ENCODE peak calls at places on chromosomes 2 and 18, in six cellular contexts. S is AG04449, T is Peyer's patch, W is AG04450, P is fibroblast of pulmonary artery, G is colonic mucosa. Z is an unnamed sample.

GRCh38 chr2:4340536-4340935 is 637.2 kb downstream of the DCDC2C start:
- DNase-seq in W (no peak), P (no peak), T (no peak), G (no peak), S (no peak), Z (no peak)

GRCh38 chr2:234988491-234988890 is 36.7 kb downstream of the SH3BP4 start:
- DNase-seq in W (no peak), T (no peak), S (no peak), P (no peak), G (no peak), Z (no peak)

GRCh38 chr2:133574186-133574585 is 5.9 kb upstream of the NCKAP5 start:
- DNase-seq in S (no peak), P (no peak), W (no peak), T (no peak), G (no peak), Z (no peak)

GRCh38 chr2:129915303-129915840 is 64.1 kb upstream of the RAB6C start:
- DNase-seq in P (no peak), W (no peak), T (no peak), G (peak), S (no peak), Z (peak)

GRCh38 chr18:23958036-23958435 is 56.5 kb upstream of the TTC39C start:
- DNase-seq in S (no peak), P (peak), W (no peak), G (no peak), T (peak), Z (peak)

GRCh38 chr18:21053127-21053526 is 58.5 kb downstream of the ROCK1 start:
- DNase-seq in G (no peak), S (peak), W (peak), T (no peak), P (peak), Z (no peak)

GRCh38 chr2:9708683-9709538 is 78.1 kb upstream of the YWHAQ start:
- DNase-seq in G (no peak), P (no peak), T (no peak), S (no peak), W (no peak), Z (no peak)

GRCh38 chr18:61635901-61636528 is 256.8 kb downstream of the RNF152 start:
- DNase-seq in T (peak), G (peak), P (peak), S (peak), W (peak), Z (peak)

GRCh38 chr18:13808294-13809024 is 15.5 kb upstream of the MC5R start:
- DNase-seq in S (no peak), G (no peak), W (no peak), P (no peak), T (no peak), Z (no peak)

GRCh38 chr18:13811993-13812392 is 12.0 kb upstream of the MC5R start:
- DNase-seq in W (no peak), T (no peak), G (no peak), P (no peak), S (no peak), Z (no peak)

GRCh38 chr18:13809521-13810252 is 14.3 kb upstream of the MC5R start:
- DNase-seq in W (no peak), S (no peak), P (no peak), T (no peak), G (peak), Z (no peak)

GRCh38 chr18:13810950-13811485 is 12.9 kb upstream of the MC5R start:
- DNase-seq in S (no peak), T (no peak), G (no peak), W (no peak), P (no peak), Z (no peak)

GRCh38 chr18:13809025-13809384 is 14.9 kb upstream of the MC5R start:
- DNase-seq in T (peak), P (no peak), W (no peak), S (no peak), G (peak), Z (peak)
- TF ChIP-seq CTCF in T (no peak), P (no peak), W (no peak), S (no peak), G (no peak), Z (no peak)

GRCh38 chr2:64021578-64021977 is 2.4 kb upstream of the VPS54 start:
- DNase-seq in P (peak), G (no peak), T (no peak), W (no peak), S (no peak), Z (no peak)

GRCh38 chr2:64017811-64018714 is 1.2 kb downstream of the VPS54 start:
- DNase-seq in T (no peak), S (no peak), G (peak), P (peak), W (no peak), Z (no peak)

GRCh38 chr2:64019975-64020281 is 700 bp upstream of the VPS54 start:
- DNase-seq in P (no peak), S (no peak), G (no peak), T (no peak), W (no peak), Z (no peak)

GRCh38 chr2:64018715-64019082 is 529 bp downstream of the VPS54 start:
- DNase-seq in S (no peak), W (no peak), T (peak), P (peak), G (peak), Z (no peak)

DNA sequence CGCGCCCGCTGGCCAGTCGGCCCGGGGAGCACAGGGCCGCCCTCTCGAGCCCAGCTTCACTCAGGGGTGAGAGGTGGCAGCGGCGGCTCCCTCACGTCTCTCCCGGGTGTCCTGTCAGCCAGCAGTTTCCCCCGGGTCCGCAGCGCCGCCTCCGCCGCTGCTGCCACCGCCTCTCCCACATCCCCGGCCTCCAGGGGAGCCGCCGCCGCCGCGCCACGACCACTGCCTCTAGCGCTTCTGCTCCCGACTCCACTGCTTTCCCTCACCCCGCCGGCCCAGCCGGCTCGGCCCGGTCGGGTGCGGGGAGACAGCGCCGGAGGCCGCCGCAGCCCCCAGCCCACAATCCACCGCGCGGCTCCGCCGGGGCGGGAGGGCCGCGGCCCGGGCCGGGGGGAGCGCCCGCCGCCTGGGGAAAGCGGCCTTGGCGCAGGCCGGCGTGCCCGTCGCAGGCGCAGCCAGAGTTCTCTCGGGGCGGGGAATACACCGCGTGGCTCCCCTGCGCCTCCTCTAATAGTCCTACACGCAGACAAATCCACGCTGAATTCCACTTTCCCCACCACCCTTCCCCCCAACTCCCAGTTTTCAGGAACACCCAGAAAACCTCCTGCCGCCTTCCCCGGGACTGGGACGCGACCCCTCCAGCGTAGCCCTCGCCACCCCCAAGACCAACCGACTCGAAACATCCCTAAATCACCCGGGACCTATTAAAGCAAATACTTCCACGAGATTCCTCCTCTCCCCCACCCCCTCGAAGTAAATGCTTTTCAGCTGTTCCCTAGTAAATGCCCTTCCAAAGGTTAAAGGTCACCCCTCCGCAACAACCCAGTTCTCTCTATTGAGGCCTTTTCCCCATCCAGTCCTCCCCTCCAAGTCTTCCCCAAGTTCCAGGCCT is at the start of gene VPS54:
- DNase-seq in S (no peak), T (peak), P (peak), W (no peak), G (peak), Z (peak)
- TF ChIP-seq CTCF in S (no peak), T (no peak), P (no peak), W (no peak), G (no peak), Z (no peak)

DNA sequence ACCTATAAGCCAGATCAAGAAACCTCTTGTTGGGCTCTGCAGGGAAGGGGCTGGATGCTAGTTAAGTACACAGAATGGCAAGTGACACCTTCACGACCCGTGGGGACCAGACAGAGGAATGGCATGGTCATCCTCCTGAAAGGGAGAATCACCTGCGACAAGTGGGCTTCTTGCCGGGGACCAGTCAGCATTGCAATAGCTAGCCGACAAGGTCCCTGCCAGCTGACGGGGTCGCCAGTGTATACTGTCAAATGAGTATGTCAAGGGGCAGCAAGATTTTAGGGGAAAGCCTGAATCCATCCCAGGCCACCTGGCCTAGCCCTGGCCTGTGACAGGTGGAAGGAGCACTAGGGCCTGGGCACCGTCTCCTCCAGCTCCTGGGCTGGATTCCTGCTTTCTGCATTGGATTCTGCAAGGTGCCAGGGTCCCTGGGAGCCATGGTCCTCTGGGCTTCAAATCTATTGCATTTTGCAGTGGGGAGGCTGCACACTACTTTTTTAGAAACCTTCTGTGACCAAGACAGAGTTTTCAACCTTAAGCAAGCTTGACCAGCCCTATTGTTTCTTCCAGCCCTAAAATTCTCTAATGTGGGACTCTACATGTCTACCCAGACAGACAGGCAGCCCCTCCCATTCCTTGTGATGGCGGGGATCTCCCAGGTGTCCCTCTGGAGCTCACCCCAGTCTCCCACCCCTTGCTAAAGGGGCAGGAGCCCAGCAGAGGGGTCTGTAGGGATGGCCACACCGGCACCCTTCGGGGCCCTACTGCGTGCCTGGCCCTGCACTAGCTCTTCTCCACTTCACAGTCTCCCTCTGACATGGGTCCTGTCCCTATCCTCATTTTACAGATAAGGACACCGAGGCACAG is 178.5 kb downstream of the GLI2 start:
- DNase-seq in G (no peak), T (no peak), P (no peak), S (no peak), W (no peak), Z (no peak)
- TF ChIP-seq CTCF in G (no peak), T (no peak), P (no peak), S (no peak), W (no peak), Z (no peak)

DNA sequence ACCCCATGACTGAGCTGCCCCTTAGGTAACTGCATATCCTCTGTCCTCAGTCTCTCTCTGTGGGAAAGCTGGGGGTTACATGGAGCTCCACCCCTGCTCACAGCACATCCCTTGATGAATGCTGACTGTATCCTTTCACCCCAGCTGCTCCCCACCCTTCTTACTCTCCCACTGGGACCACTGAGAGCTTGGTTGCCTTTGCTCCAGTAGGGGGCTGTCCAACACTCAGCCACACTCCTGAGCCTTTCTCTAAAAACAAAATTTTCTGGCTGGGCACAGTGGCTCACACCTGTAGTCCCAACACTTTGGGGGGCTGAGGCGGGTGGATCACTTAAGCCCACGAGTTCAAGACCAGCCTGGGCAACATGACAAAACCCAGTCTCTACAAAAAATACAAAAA is 89.2 kb upstream of the MSH2 start:
- DNase-seq in P (no peak), G (no peak), S (no peak), W (no peak), T (no peak), Z (no peak)
- TF ChIP-seq CTCF in P (peak), G (no peak), S (no peak), W (peak), T (no peak), Z (no peak)

DNA sequence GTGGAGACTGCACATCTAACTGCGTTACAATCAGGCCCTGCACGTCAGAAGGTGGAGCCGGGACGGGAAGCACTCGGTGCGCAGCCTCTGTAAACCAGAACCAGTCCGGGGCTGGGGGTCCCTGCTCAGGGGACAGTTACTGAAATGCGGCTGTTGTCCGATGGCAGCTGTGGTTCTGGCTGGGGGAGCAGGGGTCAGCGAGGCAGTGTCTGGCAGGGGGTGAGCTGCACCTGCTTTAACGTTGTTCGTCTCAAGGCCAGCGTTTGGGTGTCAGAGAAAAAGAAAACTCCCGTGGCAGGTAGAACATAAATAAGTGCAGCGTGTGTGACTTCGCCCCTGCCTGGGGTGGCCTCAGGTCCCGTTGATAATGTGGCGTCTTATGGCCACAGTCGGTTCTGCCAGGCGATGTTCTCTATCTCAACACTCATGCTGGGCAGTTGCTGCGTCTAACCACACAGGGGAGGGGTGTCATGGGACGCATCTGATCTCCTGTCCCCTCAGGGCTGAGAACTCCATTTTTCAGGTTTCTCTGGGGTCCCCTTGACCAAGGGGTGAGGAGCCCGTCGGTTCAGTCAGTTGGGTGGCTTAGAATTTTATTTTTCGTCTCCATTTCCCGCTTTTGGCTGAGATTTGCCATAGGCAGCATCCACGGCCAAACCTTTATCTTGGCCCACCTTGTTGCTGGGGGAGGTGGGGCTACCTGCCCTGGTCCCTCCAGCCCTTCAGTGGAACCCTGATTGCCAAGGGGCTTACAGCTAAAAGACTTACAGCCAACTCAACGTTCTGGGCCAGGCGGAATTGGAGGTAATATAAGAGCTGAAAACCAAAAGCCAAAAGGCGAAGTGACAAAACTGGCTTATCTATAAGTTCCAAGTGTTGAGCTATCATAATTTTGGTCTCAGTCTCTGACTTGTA is 24.5 kb downstream of the PDCD1 start:
- DNase-seq in G (no peak), P (no peak), W (no peak), S (no peak), T (no peak), Z (no peak)
- TF ChIP-seq CTCF in G (no peak), P (no peak), W (no peak), S (no peak), T (no peak), Z (no peak)

GRCh38 chr18:72768681-72769229 is 99.0 kb downstream of the NETO1 start:
- DNase-seq in G (no peak), P (no peak), S (no peak), T (no peak), W (no peak), Z (no peak)
- TF ChIP-seq CTCF in G (no peak), P (no peak), S (no peak), T (no peak), W (no peak), Z (no peak)

GRCh38 chr2:25347846-25348245 is 6.1 kb upstream of the DNMT3A start:
- DNase-seq in T (no peak), P (no peak), W (peak), S (no peak), G (no peak), Z (no peak)

GRCh38 chr2:25343187-25343825 is 1.6 kb upstream of the DNMT3A start:
- DNase-seq in S (no peak), W (no peak), G (no peak), T (no peak), P (no peak), Z (no peak)

GRCh38 chr2:25342372-25343186 is 854 bp upstream of the DNMT3A start:
- DNase-seq in W (peak), T (peak), P (peak), G (peak), S (no peak), Z (peak)

GRCh38 chr2:25349397-25349796 is 7.7 kb upstream of the DNMT3A start:
- DNase-seq in T (no peak), P (peak), W (peak), S (no peak), G (no peak), Z (no peak)

DNA sequence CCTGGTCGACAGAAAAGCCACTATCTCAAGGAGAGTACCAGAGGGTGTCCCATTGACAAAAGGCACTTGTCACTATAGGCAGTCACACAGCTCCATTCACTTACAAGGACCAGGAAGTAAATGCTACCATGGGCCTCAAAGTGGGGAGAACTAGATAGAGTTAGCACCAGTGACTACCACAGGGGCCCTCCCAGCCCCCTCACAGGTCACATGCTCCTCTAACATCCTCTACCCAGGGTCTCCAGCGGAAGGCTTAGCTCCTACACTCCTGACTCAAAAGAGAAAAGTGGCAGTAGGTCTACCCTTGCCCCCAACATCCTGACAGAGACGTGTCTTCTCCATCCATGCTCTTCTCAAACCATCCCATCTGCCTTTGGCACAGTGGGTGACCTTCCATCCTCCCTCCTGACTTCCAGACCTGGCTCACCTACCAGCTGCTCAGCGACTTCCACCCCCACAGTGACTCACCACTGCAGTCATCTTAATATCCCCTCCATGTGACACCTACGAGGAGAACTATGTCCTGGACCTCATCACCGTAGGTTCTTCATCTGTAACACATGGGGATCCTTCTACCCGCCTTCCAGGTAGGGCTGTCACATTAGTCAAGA is 5.6 kb upstream of the DNMT3A start:
- DNase-seq in G (no peak), S (no peak), W (no peak), T (no peak), P (no peak), Z (no peak)
- TF ChIP-seq CTCF in G (no peak), S (no peak), W (no peak), T (no peak), P (no peak), Z (no peak)

DNA sequence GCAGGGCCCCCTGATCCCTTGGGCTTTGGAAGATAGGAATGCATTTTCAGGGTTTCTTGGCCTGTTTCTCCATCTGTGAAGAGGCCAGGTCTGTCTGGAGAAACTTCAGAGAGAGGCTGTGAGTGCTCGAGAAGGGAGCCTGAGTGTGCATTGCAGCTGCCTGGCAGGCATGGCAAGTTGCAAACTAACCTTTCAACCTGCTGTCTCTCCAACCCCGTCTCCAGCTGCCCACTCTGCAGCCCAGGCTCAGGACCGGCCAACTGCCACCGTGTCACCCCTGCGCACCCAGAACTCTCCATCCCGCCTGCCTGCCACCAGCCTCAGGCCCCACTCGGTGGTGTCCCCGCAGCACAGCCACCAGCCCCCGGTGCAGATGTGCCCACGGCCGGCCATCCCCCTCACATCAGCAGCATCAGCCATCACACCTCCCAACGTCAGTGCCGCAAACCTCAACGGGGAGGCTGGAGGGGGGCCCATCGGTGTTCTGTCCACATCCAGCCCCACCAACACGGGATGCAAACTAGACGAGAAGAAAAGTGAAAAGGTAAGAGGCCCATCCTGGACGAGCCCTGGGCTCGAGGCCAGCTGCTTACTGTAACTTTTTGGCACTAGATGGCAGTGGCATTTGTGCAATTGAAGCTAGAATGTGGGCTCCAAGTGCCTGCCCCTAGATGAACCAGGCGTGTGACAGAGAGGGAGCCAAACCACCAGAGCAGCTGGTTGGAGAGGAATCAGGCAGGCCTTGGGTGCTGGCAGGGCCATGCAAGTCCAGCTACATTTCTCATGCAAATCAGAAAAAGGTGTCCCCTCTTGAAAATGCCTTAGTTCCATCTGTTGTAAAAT is 164.6 kb downstream of the SEPTIN10 start:
- DNase-seq in W (no peak), S (no peak), G (no peak), P (no peak), T (peak), Z (peak)
- TF ChIP-seq CTCF in W (no peak), S (no peak), G (no peak), P (no peak), T (no peak), Z (peak)

Z was measured in stomach.